ENCODE peak calls at places on chromosomes 1 and 21, in five cellular contexts. One of them, this sample, is unnamed.

GRCh38 chr1:60227581-60228252 is 154.1 kb upstream of the C1orf87 start:
- DNase-seq in sigmoid colon: no peak
- DNase-seq in lower leg skin: no peak
- DNase-seq in spleen: no peak
- DNase-seq in lower lobe of right lung: no peak
- DNase-seq in this sample: no peak

GRCh38 chr1:52080014-52080415 is 23.9 kb downstream of the BTF3L4 start:
- DNase-seq in sigmoid colon: no peak
- DNase-seq in lower leg skin: no peak
- DNase-seq in spleen: no peak
- DNase-seq in lower lobe of right lung: no peak
- DNase-seq in this sample: no peak

GRCh38 chr21:44904141-44904923 is 16.4 kb downstream of the ITGB2 start:
- DNase-seq in sigmoid colon: no peak
- DNase-seq in lower leg skin: no peak
- DNase-seq in spleen: peak
- DNase-seq in lower lobe of right lung: no peak
- DNase-seq in this sample: no peak

GRCh38 chr1:147080671-147081394 is 91.4 kb downstream of the PRKAB2 start:
- DNase-seq in sigmoid colon: no peak
- DNase-seq in lower leg skin: no peak
- DNase-seq in spleen: no peak
- DNase-seq in lower lobe of right lung: no peak
- DNase-seq in this sample: no peak

GRCh38 chr1:78726686-78727085 is 77.1 kb downstream of the IFI44 start:
- DNase-seq in sigmoid colon: no peak
- DNase-seq in lower leg skin: no peak
- DNase-seq in spleen: no peak
- DNase-seq in lower lobe of right lung: no peak
- DNase-seq in this sample: no peak

GRCh38 chr1:9822490-9822889 is 1.3 kb downstream of the CLSTN1 start:
- DNase-seq in sigmoid colon: no peak
- DNase-seq in lower leg skin: no peak
- DNase-seq in spleen: no peak
- DNase-seq in lower lobe of right lung: no peak
- DNase-seq in this sample: peak

GRCh38 chr1:89843279-89844121 is 22.7 kb downstream of the LRRC8D start:
- DNase-seq in sigmoid colon: peak
- DNase-seq in lower leg skin: peak
- DNase-seq in spleen: peak
- DNase-seq in lower lobe of right lung: peak
- DNase-seq in this sample: peak

GRCh38 chr1:206422525-206422924 is 47.8 kb upstream of the IKBKE start:
- DNase-seq in sigmoid colon: no peak
- DNase-seq in lower leg skin: no peak
- DNase-seq in spleen: no peak
- DNase-seq in lower lobe of right lung: no peak
- DNase-seq in this sample: peak

GRCh38 chr21:45514311-45515021 is 27.8 kb downstream of the SLC19A1 start:
- DNase-seq in sigmoid colon: peak
- DNase-seq in lower leg skin: peak
- DNase-seq in spleen: peak
- DNase-seq in lower lobe of right lung: peak
- DNase-seq in this sample: no peak

GRCh38 chr1:170518965-170519364 is 13.0 kb upstream of the GORAB start:
- DNase-seq in sigmoid colon: no peak
- DNase-seq in lower leg skin: no peak
- DNase-seq in spleen: no peak
- DNase-seq in lower lobe of right lung: no peak
- DNase-seq in this sample: no peak

GRCh38 chr1:234613992-234614584 is 4.1 kb upstream of the IRF2BP2 start:
- DNase-seq in sigmoid colon: no peak
- DNase-seq in lower leg skin: no peak
- DNase-seq in spleen: no peak
- DNase-seq in lower lobe of right lung: no peak
- DNase-seq in this sample: peak

GRCh38 chr1:197180252-197180878 is 33.9 kb upstream of the ASPM start:
- DNase-seq in sigmoid colon: no peak
- DNase-seq in lower leg skin: no peak
- DNase-seq in spleen: no peak
- DNase-seq in lower lobe of right lung: no peak
- DNase-seq in this sample: peak

GRCh38 chr1:246219508-246220030 is 287.5 kb downstream of the SMYD3 start:
- DNase-seq in sigmoid colon: no peak
- DNase-seq in lower leg skin: no peak
- DNase-seq in spleen: no peak
- DNase-seq in lower lobe of right lung: no peak
- DNase-seq in this sample: peak

GRCh38 chr21:43775795-43776430 is at the start of gene CSTB:
- DNase-seq in sigmoid colon: peak
- DNase-seq in lower leg skin: peak
- DNase-seq in spleen: peak
- DNase-seq in lower lobe of right lung: peak
- DNase-seq in this sample: peak

GRCh38 chr1:204294371-204294770 is 65.4 kb downstream of the PLEKHA6 start:
- DNase-seq in sigmoid colon: peak
- DNase-seq in lower leg skin: peak
- DNase-seq in spleen: no peak
- DNase-seq in lower lobe of right lung: no peak
- DNase-seq in this sample: peak

GRCh38 chr21:44999972-45000636 is 60.3 kb downstream of the SLX9 start:
- DNase-seq in sigmoid colon: peak
- DNase-seq in lower leg skin: peak
- DNase-seq in spleen: peak
- DNase-seq in lower lobe of right lung: peak
- DNase-seq in this sample: no peak

GRCh38 chr1:25501235-25502058 is 42.0 kb upstream of the LDLRAP1 start:
- DNase-seq in sigmoid colon: peak
- DNase-seq in lower leg skin: no peak
- DNase-seq in spleen: no peak
- DNase-seq in lower lobe of right lung: no peak
- DNase-seq in this sample: peak

GRCh38 chr1:4265836-4266235 is 365.8 kb upstream of the C1orf174 start:
- DNase-seq in sigmoid colon: no peak
- DNase-seq in lower leg skin: no peak
- DNase-seq in spleen: no peak
- DNase-seq in lower lobe of right lung: no peak
- DNase-seq in this sample: no peak

GRCh38 chr1:229940689-229941088 is 126.3 kb upstream of the GALNT2 start:
- DNase-seq in sigmoid colon: no peak
- DNase-seq in lower leg skin: no peak
- DNase-seq in spleen: no peak
- DNase-seq in lower lobe of right lung: no peak
- DNase-seq in this sample: no peak

GRCh38 chr1:51063121-51063520 is 38.9 kb upstream of the C1orf185 start:
- DNase-seq in sigmoid colon: no peak
- DNase-seq in lower leg skin: no peak
- DNase-seq in spleen: no peak
- DNase-seq in lower lobe of right lung: no peak
- DNase-seq in this sample: peak

GRCh38 chr1:24896176-24896575 is 33.9 kb downstream of the RUNX3 start:
- DNase-seq in sigmoid colon: peak
- DNase-seq in lower leg skin: peak
- DNase-seq in spleen: no peak
- DNase-seq in lower lobe of right lung: peak
- DNase-seq in this sample: no peak

GRCh38 chr1:231748744-231749143 is 122.2 kb downstream of the DISC1 start:
- DNase-seq in sigmoid colon: no peak
- DNase-seq in lower leg skin: no peak
- DNase-seq in spleen: no peak
- DNase-seq in lower lobe of right lung: no peak
- DNase-seq in this sample: no peak

GRCh38 chr1:61181016-61181560 is 98.7 kb downstream of the NFIA start:
- DNase-seq in sigmoid colon: no peak
- DNase-seq in lower leg skin: no peak
- DNase-seq in spleen: no peak
- DNase-seq in lower lobe of right lung: no peak
- DNase-seq in this sample: no peak

GRCh38 chr21:32726742-32727477 is 903 bp downstream of the SYNJ1 start:
- DNase-seq in sigmoid colon: no peak
- DNase-seq in lower leg skin: no peak
- DNase-seq in spleen: no peak
- DNase-seq in lower lobe of right lung: no peak
- DNase-seq in this sample: peak

GRCh38 chr1:160708118-160708517 is 3.5 kb downstream of the CD48 start:
- DNase-seq in sigmoid colon: no peak
- DNase-seq in lower leg skin: no peak
- DNase-seq in spleen: no peak
- DNase-seq in lower lobe of right lung: no peak
- DNase-seq in this sample: no peak

GRCh38 chr1:214101246-214101645 is 113.5 kb downstream of the PROX1 start:
- DNase-seq in sigmoid colon: no peak
- DNase-seq in lower leg skin: no peak
- DNase-seq in spleen: no peak
- DNase-seq in lower lobe of right lung: no peak
- DNase-seq in this sample: no peak

GRCh38 chr1:115210302-115210711 is 121.0 kb upstream of the TSPAN2 start:
- DNase-seq in sigmoid colon: no peak
- DNase-seq in lower leg skin: no peak
- DNase-seq in spleen: no peak
- DNase-seq in lower lobe of right lung: no peak
- DNase-seq in this sample: no peak

GRCh38 chr1:246724725-246725095 is 501 bp downstream of the SCCPDH start:
- DNase-seq in sigmoid colon: no peak
- DNase-seq in lower leg skin: no peak
- DNase-seq in spleen: no peak
- DNase-seq in lower lobe of right lung: no peak
- DNase-seq in this sample: peak

GRCh38 chr1:231690072-231690471 is 63.5 kb downstream of the DISC1 start:
- DNase-seq in sigmoid colon: no peak
- DNase-seq in lower leg skin: no peak
- DNase-seq in spleen: no peak
- DNase-seq in lower lobe of right lung: no peak
- DNase-seq in this sample: no peak

GRCh38 chr1:168467452-168467851 is 76.3 kb downstream of the XCL2 start:
- DNase-seq in sigmoid colon: no peak
- DNase-seq in lower leg skin: no peak
- DNase-seq in spleen: no peak
- DNase-seq in lower lobe of right lung: no peak
- DNase-seq in this sample: no peak

GRCh38 chr1:9553736-9554144 is 14.5 kb downstream of the SLC25A33 start:
- DNase-seq in sigmoid colon: peak
- DNase-seq in lower leg skin: no peak
- DNase-seq in spleen: no peak
- DNase-seq in lower lobe of right lung: no peak
- DNase-seq in this sample: no peak

GRCh38 chr1:153778824-153779519 is 3.8 kb downstream of the SLC27A3 start:
- DNase-seq in sigmoid colon: no peak
- DNase-seq in lower leg skin: no peak
- DNase-seq in spleen: peak
- DNase-seq in lower lobe of right lung: no peak
- DNase-seq in this sample: no peak

GRCh38 chr1:205325334-205325884 is 3.9 kb upstream of the NUAK2 start:
- DNase-seq in sigmoid colon: peak
- DNase-seq in lower leg skin: no peak
- DNase-seq in spleen: no peak
- DNase-seq in lower lobe of right lung: no peak
- DNase-seq in this sample: peak

GRCh38 chr1:56284933-56285332 is 294.4 kb downstream of the PLPP3 start:
- DNase-seq in sigmoid colon: peak
- DNase-seq in lower leg skin: no peak
- DNase-seq in spleen: no peak
- DNase-seq in lower lobe of right lung: no peak
- DNase-seq in this sample: no peak

GRCh38 chr1:62318320-62318755 is 896 bp downstream of the KANK4 start:
- DNase-seq in sigmoid colon: no peak
- DNase-seq in lower leg skin: no peak
- DNase-seq in spleen: no peak
- DNase-seq in lower lobe of right lung: no peak
- DNase-seq in this sample: no peak
- H3K4me3 ChIP-seq in sigmoid colon: peak
- H3K4me3 ChIP-seq in lower leg skin: peak
- H3K4me3 ChIP-seq in spleen: peak
- H3K4me3 ChIP-seq in lower lobe of right lung: peak
- H3K4me3 ChIP-seq in this sample: no peak

DNA sequence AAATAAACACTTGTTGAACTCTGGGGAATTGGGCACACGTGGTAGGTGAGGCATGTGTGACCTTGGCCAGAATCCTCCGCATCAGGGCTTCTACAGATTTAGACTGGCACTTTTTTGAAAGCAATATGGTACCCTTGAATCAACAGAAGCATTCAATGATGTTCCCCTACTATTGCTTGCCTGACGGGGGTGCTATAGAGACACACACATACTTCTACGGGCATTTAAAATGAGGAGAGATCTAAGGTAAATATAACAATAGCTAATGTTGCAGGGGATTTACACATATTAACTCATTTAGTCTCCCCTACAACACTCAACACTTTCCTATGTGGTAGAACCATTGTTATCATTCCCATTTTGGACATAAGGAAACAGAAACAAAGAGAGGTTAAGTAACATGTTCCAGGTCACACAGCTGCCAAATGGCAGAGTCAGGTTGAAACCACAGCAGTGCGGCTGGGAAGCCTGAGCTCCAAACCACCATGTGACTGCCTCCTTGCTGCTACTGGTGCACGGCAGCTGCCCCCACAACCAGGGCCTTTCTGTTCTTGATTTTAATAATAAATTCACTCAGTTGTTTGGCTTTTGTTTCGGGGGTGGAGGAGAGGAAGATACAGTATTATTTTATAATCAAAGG is 147.4 kb downstream of the ZNF281 start:
- DNase-seq in sigmoid colon: no peak
- DNase-seq in lower leg skin: no peak
- DNase-seq in spleen: no peak
- DNase-seq in lower lobe of right lung: no peak
- DNase-seq in this sample: no peak
- TF ChIP-seq CTCF in sigmoid colon: no peak
- TF ChIP-seq CTCF in lower leg skin: no peak
- TF ChIP-seq CTCF in spleen: no peak
- TF ChIP-seq CTCF in lower lobe of right lung: no peak
- TF ChIP-seq CTCF in this sample: no peak

GRCh38 chr1:42219627-42220026 is 55.1 kb upstream of the GUCA2A start:
- DNase-seq in sigmoid colon: no peak
- DNase-seq in lower leg skin: no peak
- DNase-seq in spleen: no peak
- DNase-seq in lower lobe of right lung: no peak
- DNase-seq in this sample: no peak

GRCh38 chr1:42211224-42211623 is 46.7 kb upstream of the GUCA2A start:
- DNase-seq in sigmoid colon: no peak
- DNase-seq in lower leg skin: no peak
- DNase-seq in spleen: no peak
- DNase-seq in lower lobe of right lung: no peak
- DNase-seq in this sample: peak

GRCh38 chr1:42210421-42211133 is 46.0 kb upstream of the GUCA2A start:
- DNase-seq in sigmoid colon: no peak
- DNase-seq in lower leg skin: no peak
- DNase-seq in spleen: no peak
- DNase-seq in lower lobe of right lung: no peak
- DNase-seq in this sample: peak

GRCh38 chr1:42209516-42210370 is 45.2 kb upstream of the GUCA2A start:
- DNase-seq in sigmoid colon: no peak
- DNase-seq in lower leg skin: no peak
- DNase-seq in spleen: no peak
- DNase-seq in lower lobe of right lung: no peak
- DNase-seq in this sample: peak

GRCh38 chr1:42214447-42214871 is 49.9 kb upstream of the GUCA2A start:
- DNase-seq in sigmoid colon: no peak
- DNase-seq in lower leg skin: no peak
- DNase-seq in spleen: no peak
- DNase-seq in lower lobe of right lung: no peak
- DNase-seq in this sample: peak
- H3K4me3 ChIP-seq in sigmoid colon: no peak
- H3K4me3 ChIP-seq in lower leg skin: no peak
- H3K4me3 ChIP-seq in spleen: no peak
- H3K4me3 ChIP-seq in lower lobe of right lung: no peak
- H3K4me3 ChIP-seq in this sample: no peak

GRCh38 chr1:175376194-175376593 is 183.6 kb upstream of the KIAA0040 start:
- DNase-seq in sigmoid colon: no peak
- DNase-seq in lower leg skin: no peak
- DNase-seq in spleen: no peak
- DNase-seq in lower lobe of right lung: no peak
- DNase-seq in this sample: no peak
- TF ChIP-seq CTCF in sigmoid colon: no peak
- TF ChIP-seq CTCF in lower leg skin: no peak
- TF ChIP-seq CTCF in spleen: no peak
- TF ChIP-seq CTCF in lower lobe of right lung: no peak
- TF ChIP-seq CTCF in this sample: no peak